ENCODE peak calls at places on chromosomes 5 and 9, in six cellular contexts. R is HCEC 1CT; S is T-helper 1 cell; E is sciatic nerve; P is stimulated activated CD8-positive, alpha-beta memory T cell treated with anti-CD3 and anti-CD28 coated beads, Interleukin-4, amount 100 ng/mL, for 4 hours; I is activated effector memory CD4-positive, alpha-beta T cell treated with Interleukin-2 at 50 U/mL for 16 hours. K is an unnamed sample.

GRCh38 chr9:124526174-124526573 is 19.0 kb upstream of the NR5A1 start:
- DNase-seq in R (no peak), S (no peak), E (no peak), P (no peak), I (no peak), K (no peak)

GRCh38 chr5:31962321-31962720 is 211.8 kb downstream of the GOLPH3 start:
- DNase-seq in R (no peak), S (no peak), E (no peak), P (no peak), I (no peak), K (no peak)

GRCh38 chr5:56845904-56846479 is 30.6 kb downstream of the MAP3K1 start:
- DNase-seq in R (no peak), S (no peak), E (no peak), P (no peak), I (no peak), K (no peak)

GRCh38 chr5:74766348-74766886 is 500 bp downstream of the GFM2 start:
- DNase-seq in R (peak; percentile 53), S (no peak), E (no peak), P (no peak), I (no peak), K (peak; percentile 23)

GRCh38 chr9:72674961-72675360 is 153.6 kb downstream of the TMC1 start:
- DNase-seq in R (no peak), S (no peak), E (no peak), P (no peak), I (no peak), K (no peak)

GRCh38 chr5:176507911-176508310 is 29.3 kb downstream of the RNF44 start:
- DNase-seq in R (no peak), S (no peak), E (no peak), P (no peak), I (no peak), K (no peak)

GRCh38 chr9:136545065-136545965 is 533 bp downstream of the NOTCH1 start:
- DNase-seq in R (no peak), S (peak; percentile 50), E (no peak), P (no peak), I (peak; percentile 51), K (no peak)

GRCh38 chr5:139762624-139763170 is 32.9 kb upstream of the PSD2 start:
- DNase-seq in R (no peak), S (no peak), E (no peak), P (no peak), I (no peak), K (no peak)

GRCh38 chr5:132800545-132800944 is 12.6 kb upstream of the SOWAHA start:
- DNase-seq in R (no peak), S (no peak), E (no peak), P (no peak), I (no peak), K (no peak)

GRCh38 chr9:5920860-5921328 is 30.2 kb downstream of the MLANA start:
- DNase-seq in R (no peak), S (no peak), E (no peak), P (no peak), I (no peak), K (no peak)

GRCh38 chr9:135343733-135344522 is 135.7 kb upstream of the PPP1R26 start:
- DNase-seq in R (no peak), S (no peak), E (peak; percentile 85), P (no peak), I (peak; percentile 5), K (no peak)

GRCh38 chr9:108874058-108874788 is 12.2 kb downstream of the ACTL7A start:
- DNase-seq in R (no peak), S (no peak), E (no peak), P (no peak), I (no peak), K (no peak)

GRCh38 chr5:1923766-1924165 is 41.0 kb upstream of the IRX4 start:
- DNase-seq in R (no peak), S (no peak), E (no peak), P (no peak), I (no peak), K (no peak)

GRCh38 chr9:127838375-127839078 is 15.9 kb downstream of the ENG start:
- DNase-seq in R (peak; percentile 96), S (no peak), E (peak; percentile 85), P (no peak), I (no peak), K (no peak)

GRCh38 chr5:72855821-72856220 is 39.4 kb downstream of the TNPO1 start:
- DNase-seq in R (no peak), S (no peak), E (no peak), P (no peak), I (no peak), K (no peak)

GRCh38 chr5:14959443-14960119 is 88.0 kb upstream of the ANKH start:
- DNase-seq in R (no peak), S (no peak), E (no peak), P (no peak), I (no peak), K (no peak)

GRCh38 chr9:122336836-122337560 is 33.8 kb upstream of the PTGS1 start:
- DNase-seq in R (no peak), S (no peak), E (no peak), P (no peak), I (no peak), K (no peak)

GRCh38 chr5:122924203-122924602 is 78.8 kb downstream of the SNX24 start:
- DNase-seq in R (no peak), S (no peak), E (no peak), P (no peak), I (no peak), K (no peak)

GRCh38 chr5:22431406-22431805 is 421.7 kb downstream of the CDH12 start:
- DNase-seq in R (no peak), S (no peak), E (no peak), P (no peak), I (no peak), K (no peak)

GRCh38 chr9:69822091-69822750 is 1.6 kb downstream of the CFAP95 start:
- DNase-seq in R (peak; percentile 58), S (no peak), E (no peak), P (no peak), I (no peak), K (no peak)

GRCh38 chr5:6427689-6428088 is 21.0 kb upstream of the UBE2QL1 start:
- DNase-seq in R (no peak), S (no peak), E (no peak), P (no peak), I (no peak), K (no peak)

GRCh38 chr9:114745108-114745848 is 60.6 kb downstream of the TNFSF15 start:
- DNase-seq in R (no peak), S (no peak), E (no peak), P (no peak), I (no peak), K (no peak)

GRCh38 chr5:62783374-62784057 is 204.9 kb downstream of the LRRC70 start:
- DNase-seq in R (no peak), S (no peak), E (no peak), P (no peak), I (no peak), K (no peak)

K was measured in naive thymus-derived CD8-positive, alpha-beta T cell.